ENCODE peak calls at places on chromosomes 6 and 20, in seven cellular contexts. C, Y, H, Q, I, X and W are unnamed samples.

GRCh38 chr6:12340488-12340818 is 50.3 kb downstream of the EDN1 start:
- DNase-seq in C (no peak), Y (no peak), H (no peak), Q (no peak), I (no peak), X (no peak), W (no peak)

GRCh38 chr20:34546751-34547181 is 11.8 kb upstream of the MAP1LC3A start:
- DNase-seq in C (no peak), Y (no peak), H (no peak), Q (no peak), I (no peak), X (no peak), W (no peak)

GRCh38 chr6:112118034-112118433 is 30.6 kb downstream of the FAM229B start:
- DNase-seq in C (no peak), Y (no peak), H (peak), Q (no peak), I (no peak), X (no peak), W (no peak)

GRCh38 chr6:136526196-136526930 is 23.9 kb downstream of the MAP7 start:
- DNase-seq in C (peak), Y (no peak), H (peak), Q (peak), I (no peak), X (peak), W (peak)

GRCh38 chr6:2433686-2434085 is 188.3 kb upstream of the GMDS start:
- DNase-seq in C (peak), Y (no peak), H (no peak), Q (no peak), I (no peak), X (no peak), W (no peak)

GRCh38 chr20:1291191-1291741 is 25.2 kb downstream of the SNPH start:
- DNase-seq in C (no peak), Y (no peak), H (peak), Q (no peak), I (no peak), X (no peak), W (no peak)

GRCh38 chr6:4274382-4275082 is 139.2 kb upstream of the ECI2 start:
- DNase-seq in C (no peak), Y (no peak), H (peak), Q (no peak), I (no peak), X (no peak), W (no peak)

GRCh38 chr6:118859517-118860064 is 34.4 kb upstream of the ASF1A start:
- DNase-seq in C (peak), Y (no peak), H (no peak), Q (no peak), I (no peak), X (no peak), W (no peak)

GRCh38 chr20:48754269-48754668 is 73.5 kb downstream of the PREX1 start:
- DNase-seq in C (no peak), Y (no peak), H (no peak), Q (no peak), I (no peak), X (no peak), W (no peak)

GRCh38 chr6:53044071-53044470 is 21.1 kb upstream of the FBXO9 start:
- DNase-seq in C (no peak), Y (no peak), H (peak), Q (no peak), I (no peak), X (no peak), W (peak)

GRCh38 chr6:97705568-97705967 is 422.6 kb upstream of the MMS22L start:
- DNase-seq in C (peak), Y (no peak), H (peak), Q (peak), I (no peak), X (no peak), W (no peak)

GRCh38 chr20:24235224-24235735 is 234.1 kb upstream of the SYNDIG1 start:
- DNase-seq in C (no peak), Y (no peak), H (no peak), Q (no peak), I (no peak), X (no peak), W (no peak)

DNA sequence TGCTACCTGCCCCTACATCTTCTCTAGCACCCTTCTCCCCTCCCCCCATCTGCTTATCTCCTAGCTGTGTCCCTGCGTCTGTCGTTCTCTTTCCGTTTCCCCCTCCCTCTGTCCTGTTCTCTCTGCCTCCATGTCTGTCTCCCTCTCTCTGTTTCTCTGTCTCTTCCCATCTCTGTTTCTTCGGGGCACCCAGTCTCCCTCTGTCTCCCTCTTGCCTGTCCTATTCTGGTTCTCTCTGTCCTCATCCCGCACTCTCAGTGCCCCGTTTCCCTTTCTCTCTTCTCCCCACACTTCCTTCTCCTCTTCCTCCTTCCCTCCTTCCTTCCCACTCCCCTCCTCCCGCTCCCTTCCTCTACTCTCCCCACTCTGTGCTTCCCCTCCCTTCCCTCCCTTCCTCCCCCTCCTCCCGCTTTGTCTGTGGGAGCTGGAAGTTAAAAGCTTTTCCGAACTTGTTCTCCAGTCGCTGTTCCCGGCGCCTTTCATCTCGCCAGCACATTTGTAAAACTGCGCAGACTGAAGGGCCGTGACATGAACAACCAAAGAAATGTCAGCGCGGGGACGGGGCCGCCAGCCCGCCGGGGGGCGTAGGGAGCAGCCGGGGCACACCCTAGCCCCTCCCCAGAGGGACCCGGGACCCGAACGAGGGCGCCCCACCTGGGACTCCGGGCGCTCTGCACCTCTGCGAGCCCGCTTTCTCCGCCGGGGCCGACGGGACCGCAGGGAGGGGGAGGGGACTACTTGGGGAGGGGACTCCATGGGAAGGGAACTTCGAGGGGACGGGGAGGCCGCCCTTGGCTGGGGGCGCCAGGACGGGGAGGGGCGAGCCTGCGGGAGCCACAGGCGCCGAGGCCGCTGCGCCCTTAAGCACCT is 4.0 kb upstream of the CDH22 start:
- DNase-seq in C (no peak), Y (no peak), H (no peak), Q (peak), I (no peak), X (peak), W (peak)
- TF ChIP-seq CTCF in C (no peak), Y (no peak), H (no peak), Q (peak), I (no peak), X (no peak), W (peak)

DNA sequence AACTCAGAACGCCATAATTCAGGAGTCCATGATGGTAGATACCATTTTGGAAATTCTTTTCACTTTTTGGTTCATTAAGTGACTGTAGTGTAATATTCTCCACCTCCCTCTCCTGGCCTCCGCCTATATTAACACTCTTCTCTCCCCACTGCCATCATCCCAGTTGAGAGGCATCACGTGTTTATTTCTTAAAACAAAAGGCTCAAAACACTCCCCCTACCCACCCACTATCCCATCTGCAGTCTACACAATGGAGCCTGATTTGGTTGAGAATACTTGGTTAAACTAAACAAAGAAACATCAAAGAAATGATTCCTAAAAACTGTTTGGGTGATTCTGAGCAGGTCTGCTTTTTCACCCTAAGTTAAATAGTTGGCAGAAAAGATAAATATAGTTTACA is 5.8 kb downstream of the TFAP2B start:
- DNase-seq in C (no peak), Y (no peak), H (no peak), Q (no peak), I (no peak), X (no peak), W (no peak)
- TF ChIP-seq CTCF in C (no peak), Y (no peak), H (no peak), Q (no peak), I (no peak), X (no peak), W (no peak)

GRCh38 chr6:74872754-74873446 is 333.0 kb downstream of the COL12A1 start:
- DNase-seq in C (no peak), Y (no peak), H (no peak), Q (no peak), I (no peak), X (no peak), W (no peak)
- TF ChIP-seq CTCF in C (peak), Y (no peak), H (no peak), Q (no peak), I (no peak), X (no peak), W (no peak)

DNA sequence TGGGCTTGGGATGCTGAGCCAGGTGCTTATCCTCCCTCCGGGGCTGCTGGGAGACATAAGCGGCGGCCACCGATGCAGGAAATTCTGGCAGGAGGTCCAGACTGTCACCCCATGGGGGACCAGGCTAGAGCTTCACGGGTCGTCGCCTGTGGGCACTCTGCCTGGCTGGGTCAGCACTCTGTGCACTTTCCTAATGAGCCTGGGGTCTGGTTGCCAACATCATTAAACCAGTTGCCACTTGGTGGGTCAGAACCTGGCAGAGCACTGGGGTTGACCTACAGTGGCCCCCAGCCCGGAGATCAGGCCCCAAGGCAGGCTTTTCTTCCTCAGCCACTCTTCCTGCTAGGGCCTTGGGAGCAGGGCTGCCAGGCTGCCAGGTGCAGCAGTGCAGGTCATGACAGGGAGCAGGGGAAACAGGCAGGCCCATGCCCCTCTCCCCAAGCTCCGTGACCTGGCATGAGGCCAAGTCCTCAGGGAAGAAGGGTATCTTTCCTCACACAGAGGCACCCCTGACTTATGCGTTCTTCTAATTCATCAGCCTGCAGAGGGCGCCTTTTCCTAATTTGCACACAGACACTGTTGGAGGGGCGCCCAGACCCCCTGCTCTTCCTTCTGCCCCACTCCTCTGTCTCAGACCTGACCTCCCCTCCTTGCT is 154.5 kb upstream of the MLN start:
- DNase-seq in C (peak), Y (no peak), H (peak), Q (no peak), I (no peak), X (peak), W (peak)
- TF ChIP-seq CTCF in C (peak), Y (peak), H (peak), Q (peak), I (no peak), X (peak), W (peak)

DNA sequence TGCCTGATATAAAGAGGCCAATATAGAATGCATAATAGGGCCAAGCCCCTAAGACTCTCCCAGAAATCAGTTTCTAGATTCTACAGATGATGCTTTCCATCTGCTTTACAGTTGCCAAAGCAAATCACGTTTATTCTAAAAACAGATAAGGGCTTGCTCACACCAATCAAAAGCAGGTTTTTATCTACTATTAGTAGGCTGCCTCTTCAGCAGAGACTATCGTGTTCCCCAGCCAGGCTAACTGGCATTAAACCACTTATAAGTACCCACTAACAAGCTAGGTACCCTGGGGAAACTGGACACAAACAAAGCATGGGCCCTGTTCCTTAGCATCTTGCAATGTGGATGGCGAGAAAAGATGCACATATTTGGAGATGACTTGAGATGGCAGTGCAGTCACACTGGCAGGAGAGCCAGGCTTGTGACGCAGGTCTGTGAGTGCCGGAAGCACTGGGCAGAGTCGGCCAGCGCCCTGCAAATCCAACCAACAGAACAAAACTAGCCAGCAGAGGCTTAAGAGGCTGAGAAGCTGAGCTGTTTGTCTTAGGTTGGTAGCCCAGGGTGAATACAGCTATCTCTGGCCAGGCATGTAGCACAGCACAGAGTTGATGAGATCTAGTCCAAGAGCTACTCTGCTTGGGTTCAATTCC is 73.4 kb downstream of the GFOD1 start:
- DNase-seq in C (no peak), Y (no peak), H (peak), Q (no peak), I (no peak), X (no peak), W (no peak)
- TF ChIP-seq CTCF in C (no peak), Y (no peak), H (no peak), Q (no peak), I (no peak), X (no peak), W (no peak)

DNA sequence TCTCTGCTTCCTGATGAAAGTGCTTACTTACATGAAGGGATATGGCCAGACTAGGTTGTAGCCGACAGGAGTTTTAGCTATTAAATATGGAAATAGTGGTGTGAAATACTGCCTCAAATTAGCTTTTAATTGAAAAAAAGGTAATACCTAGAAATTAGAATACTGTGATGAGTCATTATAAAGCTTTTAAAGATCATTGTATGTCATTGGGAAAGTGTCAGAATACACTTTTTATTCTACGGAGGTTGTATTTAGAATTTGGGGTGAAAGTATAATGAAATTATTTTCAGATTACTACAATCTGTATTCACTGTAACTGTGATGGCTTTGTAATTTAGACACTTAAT is 2.2 kb downstream of the LOC128125822 start:
- DNase-seq in C (no peak), Y (no peak), H (no peak), Q (no peak), I (no peak), X (no peak), W (no peak)
- TF ChIP-seq CTCF in C (no peak), Y (no peak), H (no peak), Q (peak), I (no peak), X (peak), W (peak)

GRCh38 chr6:56540950-56541600 is 101.6 kb downstream of the DST start:
- DNase-seq in C (peak), Y (no peak), H (no peak), Q (no peak), I (no peak), X (no peak), W (no peak)
- TF ChIP-seq CTCF in C (no peak), Y (no peak), H (no peak), Q (no peak), I (no peak), X (no peak), W (no peak)

GRCh38 chr6:160523223-160523622 is 140.9 kb downstream of the LPA start:
- DNase-seq in C (no peak), Y (no peak), H (no peak), Q (no peak), I (no peak), X (peak), W (no peak)

GRCh38 chr6:160520043-160520904 is 143.8 kb downstream of the LPA start:
- DNase-seq in C (peak), Y (peak), H (peak), Q (peak), I (peak), X (peak), W (peak)

GRCh38 chr6:160519133-160519532 is 144.9 kb downstream of the LPA start:
- DNase-seq in C (no peak), Y (no peak), H (no peak), Q (no peak), I (no peak), X (no peak), W (no peak)

GRCh38 chr6:160513836-160514235 is 150.2 kb downstream of the LPA start:
- DNase-seq in C (no peak), Y (no peak), H (peak), Q (no peak), I (no peak), X (no peak), W (no peak)

DNA sequence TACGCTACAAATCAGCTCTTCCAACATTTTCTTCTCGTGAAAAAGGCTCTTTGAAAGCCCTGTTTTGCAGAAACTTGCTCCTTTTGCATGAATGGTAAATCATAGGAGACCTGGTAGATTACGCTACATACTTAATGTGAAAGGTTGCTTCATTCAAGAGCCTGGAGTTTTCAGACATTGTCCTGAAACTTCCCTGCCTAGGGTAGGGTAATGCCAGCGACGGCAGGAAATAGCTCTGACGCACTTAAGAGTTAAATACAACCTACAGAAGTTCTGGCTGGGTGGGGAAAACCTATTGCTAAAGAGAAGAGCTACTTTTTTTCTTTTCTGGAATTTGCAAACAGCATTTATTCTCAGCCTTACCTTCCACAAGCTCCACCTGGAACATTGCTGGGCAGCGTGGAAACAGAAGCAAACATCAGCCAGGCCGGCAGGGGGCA is 144.5 kb downstream of the LPA start:
- DNase-seq in C (peak), Y (peak), H (peak), Q (no peak), I (no peak), X (peak), W (no peak)
- TF ChIP-seq CTCF in C (peak), Y (peak), H (peak), Q (peak), I (peak), X (no peak), W (peak)

GRCh38 chr20:56995635-56996075 is 270.8 kb downstream of the BMP7 start:
- DNase-seq in C (peak), Y (peak), H (peak), Q (peak), I (no peak), X (peak), W (peak)
- TF ChIP-seq CTCF in C (peak), Y (peak), H (peak), Q (peak), I (no peak), X (peak), W (peak)

GRCh38 chr6:1335367-1336037 is 23.6 kb downstream of the FOXQ1 start:
- DNase-seq in C (peak), Y (no peak), H (peak), Q (no peak), I (no peak), X (no peak), W (peak)

GRCh38 chr6:1334725-1335124 is 22.8 kb downstream of the FOXQ1 start:
- DNase-seq in C (no peak), Y (no peak), H (no peak), Q (no peak), I (no peak), X (no peak), W (no peak)

GRCh38 chr6:1337791-1338190 is 25.9 kb downstream of the FOXQ1 start:
- DNase-seq in C (no peak), Y (no peak), H (no peak), Q (no peak), I (no peak), X (no peak), W (no peak)

GRCh38 chr6:1336246-1336843 is 24.4 kb downstream of the FOXQ1 start:
- DNase-seq in C (peak), Y (no peak), H (peak), Q (no peak), I (no peak), X (peak), W (peak)
- TF ChIP-seq CTCF in C (peak), Y (peak), H (peak), Q (no peak), I (no peak), X (no peak), W (peak)